ENCODE peak calls at places on chromosomes 2 and 18, in ten cellular contexts. H, T, S, Z, G, F, V, N, Y and C are unnamed samples.

GRCh38 chr2:131014141-131014540 is 79.1 kb downstream of the FAM168B start:
- DNase-seq in T (no peak), G (no peak), V (no peak), S (no peak), N (no peak), Y (no peak), Z (no peak), F (peak), H (no peak), C (no peak)

GRCh38 chr2:150232321-150232720 is 255.1 kb downstream of the RND3 start:
- DNase-seq in F (no peak), S (no peak), H (no peak), Y (no peak), T (no peak), Z (no peak), V (no peak), N (no peak), G (no peak), C (no peak)

GRCh38 chr2:34266908-34267697 is 668.0 kb upstream of the FAM98A start:
- DNase-seq in V (peak), T (no peak), S (no peak), Z (no peak), H (no peak), N (no peak), G (no peak), F (no peak), Y (no peak), C (no peak)

GRCh38 chr2:11701831-11702301 is 31.9 kb upstream of the NTSR2 start:
- DNase-seq in H (no peak), S (peak), G (no peak), Z (no peak), N (peak), F (no peak), Y (no peak), T (no peak), V (no peak), C (no peak)

GRCh38 chr2:62871506-62871905 is 166.0 kb downstream of the EHBP1 start:
- DNase-seq in T (peak), Z (no peak), Y (no peak), H (no peak), S (no peak), N (no peak), G (no peak), V (no peak), F (peak), C (no peak)

GRCh38 chr2:198880986-198881385 is 576.8 kb downstream of the SATB2 start:
- DNase-seq in V (no peak), H (no peak), N (no peak), Z (peak), G (no peak), Y (no peak), T (peak), F (no peak), S (no peak), C (no peak)

GRCh38 chr2:206462240-206462854 is 19.0 kb downstream of the ADAM23 start:
- DNase-seq in H (no peak), N (no peak), V (peak), Z (no peak), G (no peak), F (no peak), Y (peak), T (no peak), S (no peak), C (no peak)

GRCh38 chr18:80046961-80047541 is 12.8 kb downstream of the RBFA start:
- DNase-seq in T (no peak), V (no peak), H (no peak), S (no peak), Y (no peak), G (no peak), F (no peak), Z (no peak), N (no peak), C (no peak)

GRCh38 chr2:36967236-36967876 is 1.0 kb upstream of the STRN start:
- DNase-seq in N (no peak), F (peak), H (no peak), G (no peak), S (peak), Z (no peak), V (no peak), Y (no peak), T (no peak), C (no peak)

DNA sequence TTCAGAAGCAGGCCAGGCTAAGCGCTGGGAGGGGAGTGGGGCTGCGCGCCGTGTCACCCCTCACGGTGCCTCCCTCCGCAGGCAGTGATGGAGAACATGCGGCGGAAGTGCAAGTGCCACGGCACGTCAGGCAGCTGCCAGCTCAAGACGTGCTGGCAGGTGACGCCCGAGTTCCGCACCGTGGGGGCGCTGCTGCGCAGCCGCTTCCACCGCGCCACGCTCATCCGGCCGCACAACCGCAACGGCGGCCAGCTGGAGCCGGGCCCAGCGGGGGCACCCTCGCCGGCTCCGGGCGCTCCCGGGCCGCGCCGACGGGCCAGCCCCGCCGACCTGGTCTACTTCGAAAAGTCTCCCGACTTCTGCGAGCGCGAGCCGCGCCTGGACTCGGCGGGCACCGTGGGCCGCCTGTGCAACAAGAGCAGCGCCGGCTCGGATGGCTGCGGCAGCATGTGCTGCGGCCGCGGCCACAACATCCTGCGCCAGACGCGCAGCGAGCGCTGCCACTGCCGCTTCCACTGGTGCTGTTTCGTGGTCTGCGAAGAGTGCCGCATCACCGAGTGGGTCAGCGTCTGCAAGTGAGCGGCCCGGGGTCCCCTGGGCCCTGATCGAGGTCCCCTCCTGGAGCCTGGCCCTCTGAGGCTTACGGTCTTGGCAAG is 12.2 kb downstream of the WNT10A start:
- DNase-seq in Z (peak), Y (peak), V (peak), T (peak), F (peak), G (peak), H (no peak), N (peak), S (peak), C (peak)
- TF ChIP-seq CTCF in Z (no peak), Y (peak), V (no peak), T (peak), F (peak), G (peak), H (peak), N (peak), S (peak), C (peak)

GRCh38 chr18:63544017-63544416 is 1.8 kb downstream of the SERPINB12 start:
- DNase-seq in Y (no peak), V (no peak), F (no peak), H (no peak), N (no peak), S (no peak), G (no peak), T (no peak), Z (no peak), C (no peak)
- TF ChIP-seq CTCF in Y (no peak), V (no peak), F (no peak), H (no peak), N (no peak), S (no peak), G (no peak), T (no peak), Z (no peak), C (no peak)

GRCh38 chr2:240557101-240557751 is 562 bp downstream of the ANKMY1 start:
- DNase-seq in G (no peak), V (peak), Z (no peak), H (no peak), S (no peak), T (no peak), Y (no peak), N (no peak), F (no peak), C (no peak)
- TF ChIP-seq CTCF in G (no peak), V (peak), Z (peak), H (no peak), S (no peak), T (no peak), Y (peak), N (no peak), F (no peak), C (peak)

GRCh38 chr2:127531133-127531709 is 4.3 kb upstream of the MYO7B start:
- DNase-seq in N (no peak), Z (no peak), G (no peak), H (no peak), T (peak), S (no peak), Y (no peak), V (no peak), F (no peak), C (no peak)
- TF ChIP-seq CTCF in N (no peak), Z (no peak), G (peak), H (no peak), T (no peak), S (no peak), Y (peak), V (peak), F (no peak), C (no peak)